ENCODE peak calls at places on chromosomes 11 and 22, in eight cellular contexts. X is choroid plexus epithelial cell, Z is uterus, D is A549, O is heart right ventricle, B is cardiac fibroblast, M is IMR-90, E is brain microvascular endothelial cell. Q is an unnamed sample.

GRCh38 chr22:22110548-22111266 is 128.1 kb upstream of the TOP3B start:
- DNase-seq in Z (no peak), O (peak), M (peak), E (peak), B (peak), X (peak), D (peak), Q (peak)

GRCh38 chr11:59759900-59760299 is 4.7 kb downstream of the STX3 start:
- DNase-seq in O (no peak), D (no peak), B (no peak), X (no peak), E (no peak), M (no peak), Z (no peak), Q (no peak)

GRCh38 chr11:79708319-79708928 is 267.6 kb upstream of the TENM4 start:
- DNase-seq in E (peak), O (no peak), D (peak), Z (no peak), M (peak), B (peak), X (peak), Q (peak)

GRCh38 chr11:35337136-35337918 is 82.0 kb downstream of the SLC1A2 start:
- DNase-seq in Z (no peak), X (peak), O (no peak), M (peak), D (peak), E (peak), B (peak), Q (peak)

GRCh38 chr11:2313051-2313951 is 11.5 kb downstream of the TSPAN32 start:
- DNase-seq in Z (no peak), E (no peak), O (peak), B (no peak), X (no peak), M (no peak), D (no peak), Q (no peak)

GRCh38 chr11:23554002-23554401 is 693.7 kb upstream of the CCDC179 start:
- DNase-seq in X (peak), B (no peak), M (no peak), Z (no peak), O (no peak), E (no peak), D (no peak), Q (no peak)

GRCh38 chr11:95338430-95338991 is 107.5 kb upstream of the SESN3 start:
- DNase-seq in O (peak), X (peak), M (peak), E (no peak), D (no peak), B (peak), Z (peak), Q (no peak)

GRCh38 chr11:65424200-65425104 is 1.9 kb downstream of the NEAT1 start:
- DNase-seq in Z (peak), M (peak), E (peak), B (peak), D (no peak), O (peak), X (peak), Q (peak)

GRCh38 chr22:30245985-30246901 is at the start of gene LIF:
- DNase-seq in X (peak), B (peak), E (peak), D (no peak), Z (no peak), M (peak), O (no peak), Q (no peak)

GRCh38 chr22:30273196-30273595 is 6.5 kb upstream of the OSM start:
- DNase-seq in M (no peak), O (no peak), X (no peak), B (no peak), Z (no peak), E (no peak), D (no peak), Q (no peak)

GRCh38 chr11:122746050-122746478 is 90.5 kb downstream of the UBASH3B start:
- DNase-seq in B (no peak), O (no peak), E (no peak), M (no peak), D (no peak), Z (no peak), X (no peak), Q (no peak)

GRCh38 chr22:19903513-19903912 is 38.1 kb upstream of the COMT start:
- DNase-seq in D (no peak), X (no peak), B (no peak), O (no peak), Z (no peak), M (no peak), E (no peak), Q (no peak)

GRCh38 chr11:34636127-34636526 is 15.2 kb downstream of the EHF start:
- DNase-seq in D (no peak), O (no peak), M (no peak), B (no peak), X (no peak), E (no peak), Z (no peak), Q (no peak)

GRCh38 chr11:116478205-116478604 is 294.6 kb downstream of the BUD13 start:
- DNase-seq in X (no peak), D (no peak), M (no peak), B (no peak), O (no peak), E (no peak), Z (no peak), Q (no peak)

GRCh38 chr11:7637447-7638157 is 35.7 kb downstream of the CYB5R2 start:
- DNase-seq in M (peak), D (no peak), X (peak), Z (peak), E (peak), O (no peak), B (peak), Q (peak)

GRCh38 chr22:24466831-24467249 is 28.3 kb upstream of the UPB1 start:
- DNase-seq in O (no peak), E (peak), X (peak), B (peak), D (no peak), Z (peak), M (peak), Q (peak)

GRCh38 chr11:72821920-72822799 is 7.9 kb downstream of the ATG16L2 start:
- DNase-seq in E (peak), M (peak), D (peak), X (peak), O (peak), B (peak), Z (peak), Q (no peak)

GRCh38 chr11:122020902-122021301 is 95.1 kb downstream of the BLID start:
- DNase-seq in B (peak), E (peak), M (peak), O (no peak), X (peak), D (no peak), Z (no peak), Q (no peak)

GRCh38 chr11:78731008-78731407 is 156.3 kb upstream of the NARS2 start:
- DNase-seq in E (no peak), M (no peak), X (peak), B (peak), D (no peak), Z (no peak), O (no peak), Q (no peak)

GRCh38 chr11:7490054-7490453 is 4.7 kb downstream of the OLFML1 start:
- DNase-seq in M (peak), D (no peak), E (peak), Z (peak), B (peak), X (peak), O (no peak), Q (peak)

DNA sequence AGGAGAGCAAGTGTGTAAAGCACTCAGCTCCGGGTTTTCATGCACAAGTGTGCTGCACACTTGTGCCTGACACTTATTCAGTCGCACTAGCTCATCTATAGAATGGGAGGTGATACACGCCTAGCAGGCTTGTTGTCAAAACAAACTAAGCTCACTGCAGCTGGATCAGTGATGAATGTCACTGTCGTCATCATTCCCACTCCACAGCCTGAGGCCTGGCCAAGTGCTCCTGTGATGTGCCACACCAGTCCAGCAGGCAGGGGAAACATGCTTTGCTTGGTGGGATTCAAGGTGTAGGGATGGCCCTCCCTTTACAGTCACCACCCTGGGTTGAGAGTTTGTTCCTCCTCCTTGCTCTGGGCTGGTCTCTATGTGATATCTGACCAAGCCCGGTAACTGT is 6.8 kb downstream of the MPST start:
- DNase-seq in X (no peak), M (no peak), Z (no peak), O (no peak), D (no peak), E (no peak), B (no peak), Q (no peak)
- H3K4me3 ChIP-seq in X (no peak), M (no peak), Z (no peak), O (no peak), D (no peak), E (no peak), B (no peak), Q (no peak)

DNA sequence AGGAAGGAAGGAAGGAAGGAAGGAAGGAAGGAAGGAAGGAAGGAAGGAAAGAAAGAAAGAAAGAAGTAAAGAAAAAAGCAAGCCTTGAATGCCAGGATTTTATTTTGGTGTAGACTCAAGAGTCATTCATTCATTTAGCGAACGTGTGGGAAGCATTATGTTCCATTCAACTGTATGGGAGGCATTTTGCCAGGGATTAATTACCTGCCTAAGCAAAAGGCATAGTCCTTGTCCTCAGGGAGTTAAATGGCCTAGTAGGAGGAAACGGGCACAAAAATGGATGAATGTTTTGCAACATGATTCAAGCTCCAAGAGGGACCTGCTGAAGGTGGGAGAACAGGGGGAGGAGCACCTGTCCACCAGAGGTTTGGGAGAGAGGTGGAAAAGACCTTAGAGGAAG is 16.2 kb upstream of the ZNRF3 start:
- DNase-seq in Z (no peak), B (no peak), M (no peak), D (no peak), O (no peak), X (no peak), E (no peak), Q (no peak)
- H3K4me3 ChIP-seq in Z (no peak), B (no peak), M (no peak), D (no peak), O (no peak), X (no peak), E (no peak), Q (no peak)

DNA sequence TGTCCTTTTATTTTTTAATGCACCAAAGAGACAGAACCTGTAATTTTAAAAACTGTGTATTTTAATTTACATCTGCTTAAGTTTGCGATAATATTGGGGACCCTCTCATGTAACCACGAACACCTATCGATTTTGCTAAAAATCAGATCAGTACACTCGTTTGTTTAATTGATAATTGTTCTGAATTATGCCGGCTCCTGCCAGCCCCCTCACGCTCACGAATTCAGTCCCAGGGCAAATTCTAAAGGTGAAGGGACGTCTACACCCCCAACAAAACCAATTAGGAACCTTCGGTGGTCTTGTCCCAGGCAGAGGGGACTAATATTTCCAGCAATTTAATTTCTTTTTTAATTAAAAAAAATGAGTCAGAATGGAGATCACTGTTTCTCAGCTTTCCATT is 1.1 kb upstream of the CCND1 start:
- DNase-seq in Z (no peak), X (no peak), O (no peak), B (peak), M (no peak), D (no peak), E (no peak), Q (no peak)
- H3K4me3 ChIP-seq in Z (no peak), X (peak), O (peak), B (peak), M (peak), D (peak), E (peak), Q (peak)

GRCh38 chr11:84812351-84813083 is 814.6 kb downstream of the DLG2 start:
- DNase-seq in Z (no peak), B (peak), O (no peak), E (peak), D (no peak), M (no peak), X (peak), Q (no peak)
- H3K4me3 ChIP-seq in Z (no peak), B (no peak), O (no peak), E (no peak), D (no peak), M (no peak), X (no peak), Q (no peak)

GRCh38 chr11:62882811-62883496 is 2.3 kb downstream of the SLC3A2 start:
- DNase-seq in E (no peak), X (no peak), Z (no peak), D (no peak), B (no peak), M (no peak), O (no peak), Q (no peak)
- H3K4me3 ChIP-seq in E (peak), X (peak), Z (peak), D (peak), B (peak), M (peak), O (peak), Q (peak)

GRCh38 chr11:111479666-111480065 is 32.5 kb downstream of the BTG4 start:
- DNase-seq in E (no peak), D (no peak), X (no peak), Z (no peak), B (no peak), O (no peak), M (no peak), Q (no peak)

GRCh38 chr11:111476366-111476765 is 35.8 kb downstream of the BTG4 start:
- DNase-seq in D (no peak), M (peak), Z (no peak), B (no peak), O (no peak), E (no peak), X (no peak), Q (no peak)

GRCh38 chr11:111474432-111474831 is 37.8 kb downstream of the BTG4 start:
- DNase-seq in Z (no peak), X (no peak), M (no peak), D (no peak), O (no peak), E (no peak), B (no peak), Q (no peak)

GRCh38 chr11:111476961-111477360 is 35.2 kb downstream of the BTG4 start:
- DNase-seq in M (no peak), B (no peak), D (no peak), O (no peak), Z (no peak), E (no peak), X (no peak), Q (no peak)

GRCh38 chr11:111477898-111478297 is 34.3 kb downstream of the BTG4 start:
- DNase-seq in B (no peak), X (no peak), E (no peak), D (no peak), Z (no peak), O (no peak), M (no peak), Q (no peak)
- H3K4me3 ChIP-seq in B (no peak), X (no peak), E (no peak), D (no peak), Z (no peak), O (no peak), M (no peak), Q (no peak)

GRCh38 chr22:36350751-36351594 is 36.8 kb downstream of the MYH9 start:
- DNase-seq in D (peak), M (peak), O (peak), X (peak), B (peak), E (no peak), Z (no peak), Q (no peak)
- H3K4me3 ChIP-seq in D (peak), M (no peak), O (no peak), X (no peak), B (no peak), E (no peak), Z (no peak), Q (no peak)

DNA sequence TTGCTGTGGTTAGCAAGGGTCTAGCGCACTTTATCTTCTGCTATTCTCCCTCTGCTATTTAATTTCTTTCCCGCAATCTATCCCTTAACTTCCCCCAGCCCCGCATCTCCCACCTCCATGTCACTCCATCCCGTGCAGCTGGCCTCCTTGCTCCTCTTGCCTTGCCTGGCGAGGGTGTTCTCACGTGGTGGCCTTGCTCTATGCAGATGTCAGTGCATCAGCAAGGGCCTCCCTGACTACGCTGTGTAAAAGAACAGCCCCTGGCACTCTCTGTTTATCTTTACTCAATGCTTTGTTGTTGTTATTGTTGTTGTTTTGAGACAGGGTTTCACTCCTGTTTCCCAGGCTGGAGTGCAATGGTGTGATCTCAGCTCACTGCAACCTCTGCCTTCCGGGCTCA is 114.4 kb upstream of the NNMT start:
- DNase-seq in B (no peak), M (no peak), O (no peak), E (no peak), X (no peak), Z (peak), D (no peak), Q (no peak)
- H3K4me3 ChIP-seq in B (no peak), M (no peak), O (no peak), E (no peak), X (no peak), Z (peak), D (no peak), Q (no peak)

Q was measured in AG09309.